ENCODE peak calls at places on chromosomes 16 and 17, in four cellular contexts. J is body of pancreas, S is tibial nerve, F is HCT116. C is an unnamed sample. For H3K4me1, the result is how much of the 10 kb centered on the place peaks cover.

GRCh38 chr16:53089434-53090270 is 34.9 kb downstream of the CHD9 start:
- DNase-seq in J (no peak), S (peak), F (no peak), C (no peak)

GRCh38 chr17:78965369-78965982 is 14.2 kb downstream of the LGALS3BP start:
- DNase-seq in J (no peak), S (no peak), F (no peak), C (peak)

GRCh38 chr17:27651411-27652345 is 20.7 kb downstream of the LGALS9 start:
- DNase-seq in J (peak), S (peak), F (no peak), C (peak)

GRCh38 chr16:15547768-15548096 is 95.2 kb downstream of the MARF1 start:
- DNase-seq in J (no peak), S (no peak), F (no peak), C (no peak)

GRCh38 chr16:11462036-11462435 is 116.8 kb downstream of the RMI2 start:
- DNase-seq in J (no peak), S (no peak), F (no peak), C (no peak)

GRCh38 chr17:8151120-8151640 is 1.0 kb downstream of the PER1 start:
- DNase-seq in J (peak), S (peak), F (no peak), C (peak)

GRCh38 chr16:48676836-48677235 is 66.9 kb upstream of the N4BP1 start:
- DNase-seq in J (no peak), S (no peak), F (no peak), C (no peak)

GRCh38 chr17:60398227-60398959 is 6.5 kb upstream of the USP32 start:
- DNase-seq in J (peak), S (no peak), F (no peak), C (no peak)

GRCh38 chr16:2963074-2963610 is 933 bp upstream of the KREMEN2 start:
- DNase-seq in J (no peak), S (no peak), F (no peak), C (peak)

GRCh38 chr16:11097782-11098167 is 153.4 kb downstream of the CLEC16A start:
- DNase-seq in J (no peak), S (no peak), F (no peak), C (peak)

GRCh38 chr16:48335961-48336360 is 49.3 kb downstream of the SIAH1 start:
- DNase-seq in J (no peak), S (no peak), F (no peak), C (no peak)

GRCh38 chr17:31558748-31559646 is 167.5 kb downstream of the RAB11FIP4 start:
- DNase-seq in J (peak), S (peak), F (peak), C (peak)
- TF ChIP-seq POLR2A in J (peak), S (peak), F (no peak), C (peak)

DNA sequence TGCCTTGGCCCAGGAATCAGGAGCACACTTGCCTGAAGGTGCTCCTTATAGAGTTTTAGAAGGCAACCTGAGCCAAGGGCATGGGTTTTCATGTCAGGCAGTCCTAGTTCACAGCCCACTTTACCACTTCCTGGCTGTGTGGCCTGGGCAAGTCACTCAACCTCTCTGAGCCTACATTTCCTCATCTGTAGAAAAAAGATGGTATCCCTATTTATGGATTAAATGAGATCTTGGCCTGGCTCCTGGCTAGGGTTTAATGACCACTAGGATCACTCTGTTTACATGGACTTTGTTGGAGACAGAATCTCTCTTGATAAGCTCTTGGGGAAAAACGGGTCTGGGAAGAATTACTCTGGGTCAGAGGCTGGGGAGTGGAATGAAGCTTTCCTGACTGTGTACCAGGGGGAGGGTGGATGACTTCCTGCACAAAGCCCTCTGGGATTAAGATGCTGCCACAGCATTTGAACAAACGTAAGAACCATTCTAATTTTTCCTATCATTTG is 2.3 kb downstream of the MT2A start:
- DNase-seq in J (no peak), S (no peak), F (no peak), C (no peak)
- H3K4me1 ChIP-seq in J (under half), S (half or more), F (half or more), C (under half)

DNA sequence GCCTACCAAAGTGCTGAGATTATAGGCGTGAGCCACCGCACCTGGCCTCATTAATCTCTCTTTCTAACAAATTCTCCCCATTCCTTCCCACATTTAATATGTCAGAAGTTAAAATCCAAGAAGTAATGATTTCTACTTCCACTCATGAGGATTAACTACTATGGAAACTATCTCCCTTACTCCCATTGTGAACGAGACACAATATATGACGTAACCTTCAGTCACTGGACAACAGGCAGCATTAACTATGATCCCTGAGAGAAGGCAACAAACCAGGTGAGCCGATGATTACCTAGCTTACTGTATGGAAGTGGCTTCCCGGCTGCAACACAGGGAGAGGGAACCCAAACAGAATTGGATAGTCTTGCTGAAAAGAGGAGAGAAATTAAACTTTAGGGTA is 20.0 kb downstream of the GLG1 start:
- DNase-seq in J (no peak), S (no peak), F (no peak), C (no peak)
- H3K27ac ChIP-seq in J (no peak), S (no peak), F (no peak), C (no peak)

GRCh38 chr16:19173059-19173458 is 5.0 kb downstream of the SYT17 start:
- DNase-seq in J (no peak), S (no peak), F (no peak), C (no peak)

GRCh38 chr16:19173649-19174383 is 5.8 kb downstream of the SYT17 start:
- DNase-seq in J (no peak), S (no peak), F (no peak), C (no peak)

GRCh38 chr16:19174478-19174877 is 6.4 kb downstream of the SYT17 start:
- DNase-seq in J (no peak), S (no peak), F (no peak), C (no peak)

GRCh38 chr16:19170043-19170655 is 2.1 kb downstream of the SYT17 start:
- DNase-seq in J (no peak), S (no peak), F (no peak), C (no peak)

GRCh38 chr16:19172098-19172780 is 4.2 kb downstream of the SYT17 start:
- DNase-seq in J (no peak), S (no peak), F (no peak), C (no peak)
- TF ChIP-seq POLR2A in J (no peak), S (no peak), F (no peak), C (no peak)

GRCh38 chr17:67571478-67571877 is 146.3 kb upstream of the NOL11 start:
- DNase-seq in J (no peak), S (no peak), F (no peak), C (no peak)

GRCh38 chr17:67566656-67567055 is 151.1 kb upstream of the NOL11 start:
- DNase-seq in J (no peak), S (no peak), F (no peak), C (no peak)

GRCh38 chr17:67570797-67571196 is 146.9 kb upstream of the NOL11 start:
- DNase-seq in J (no peak), S (no peak), F (no peak), C (no peak)

GRCh38 chr17:67568961-67569360 is 148.8 kb upstream of the NOL11 start:
- DNase-seq in J (no peak), S (no peak), F (no peak), C (no peak)

DNA sequence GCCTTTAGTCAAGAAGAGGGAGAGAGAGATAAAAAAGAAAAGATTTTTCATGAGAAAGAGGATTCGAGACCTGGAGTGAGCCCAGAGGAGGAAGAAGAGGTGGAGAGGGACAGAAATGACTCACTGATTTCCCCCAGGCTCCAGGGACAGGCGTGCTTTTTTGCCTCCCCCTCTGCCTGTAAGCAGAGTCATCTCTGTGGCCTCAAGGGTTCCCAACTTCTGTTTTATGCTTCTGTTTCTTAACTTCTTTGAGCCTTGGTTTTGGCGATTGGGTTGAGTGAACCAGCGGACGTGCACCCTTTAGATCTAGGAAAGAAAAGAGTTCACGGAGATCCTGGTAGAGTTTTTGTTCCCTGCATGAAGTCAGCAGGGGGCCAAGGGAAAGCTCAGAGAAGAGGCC is 147.9 kb upstream of the NOL11 start:
- DNase-seq in J (no peak), S (no peak), F (no peak), C (no peak)
- H3K4me1 ChIP-seq in J (under half), S (under half), F (under half), C (under half)

GRCh38 chr17:50440838-50441829 is 15.1 kb downstream of the ACSF2 start:
- DNase-seq in J (no peak), S (no peak), F (no peak), C (no peak)
- H3K27ac ChIP-seq in J (peak), S (no peak), F (no peak), C (no peak)

DNA sequence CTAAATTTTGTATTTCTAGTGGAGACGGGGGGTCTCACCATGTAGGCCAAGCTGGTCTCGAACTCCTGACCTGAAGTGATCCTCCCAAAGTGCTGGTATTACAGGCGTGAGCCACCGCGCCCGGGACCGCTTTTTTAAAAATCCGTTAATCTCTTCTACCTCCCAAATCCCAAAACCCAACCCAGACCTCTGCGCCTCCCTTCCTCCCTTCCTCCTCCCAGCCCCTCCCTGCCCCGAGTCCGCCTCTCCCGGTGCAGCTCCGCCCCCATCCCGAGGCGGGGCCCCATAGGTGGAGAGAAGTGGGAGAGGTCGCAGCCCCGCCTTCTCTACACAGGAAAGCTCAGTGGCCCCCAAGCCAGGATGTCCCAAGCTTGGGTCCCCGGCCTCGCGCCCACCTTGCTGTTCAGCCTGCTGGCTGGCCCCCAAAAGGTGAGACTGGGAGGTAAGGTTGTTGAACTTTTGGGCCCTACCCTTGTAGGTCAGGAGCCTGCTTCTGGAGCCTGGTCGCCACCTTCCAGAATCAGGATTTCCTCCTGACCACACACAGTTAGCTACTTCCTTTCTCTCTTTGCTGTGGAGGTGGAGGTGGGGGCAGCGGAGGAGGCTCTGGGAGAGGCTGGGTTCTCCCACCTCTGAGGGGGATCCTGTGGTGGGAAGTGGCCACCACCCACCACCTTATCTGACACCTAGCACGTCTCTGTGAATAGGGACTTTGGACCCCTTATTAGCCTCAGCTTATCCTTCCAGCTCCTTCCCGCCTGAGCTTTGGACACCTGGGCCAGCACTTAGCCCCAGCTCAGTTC is at the start of gene TMEM92:
- DNase-seq in J (peak), S (no peak), F (peak), C (peak)
- TF ChIP-seq POLR2A in J (no peak), S (no peak), F (no peak), C (no peak)

GRCh38 chr16:28878083-28878926 is at the start of gene ATP2A1:
- DNase-seq in J (no peak), S (no peak), F (no peak), C (no peak)
- H3K4me1 ChIP-seq in J (under half), S (under half), F (under half), C (under half)

GRCh38 chr16:83615131-83615530 is 192.6 kb upstream of the HSBP1 start:
- DNase-seq in J (no peak), S (no peak), F (no peak), C (no peak)
- H3K27ac ChIP-seq in J (no peak), S (no peak), F (no peak), C (no peak)